ENCODE peak calls at places on chromosomes 4 and X, in nine cellular contexts. One of them, this sample, is unnamed.

GRCh38 chr4:76634239-76634638 is 199.2 kb downstream of the SHROOM3 start:
- DNase-seq in H7: no peak
- DNase-seq in CD8-positive, alpha-beta T cell: no peak
- DNase-seq in GM23248: peak
- DNase-seq in mammary epithelial cell: peak
- DNase-seq in right atrium auricular region: no peak
- DNase-seq in fibroblast of mammary gland: peak
- DNase-seq in CD4-positive, CD25-positive, alpha-beta regulatory T cell: no peak
- DNase-seq in choroid plexus epithelial cell: peak
- DNase-seq in this sample: no peak

GRCh38 chrX:14630724-14631123 is 101.4 kb downstream of the GLRA2 start:
- DNase-seq in choroid plexus epithelial cell: no peak
- DNase-seq in H7: no peak
- DNase-seq in GM23248: peak
- DNase-seq in fibroblast of mammary gland: no peak
- DNase-seq in right atrium auricular region: no peak
- DNase-seq in CD4-positive, CD25-positive, alpha-beta regulatory T cell: no peak
- DNase-seq in CD8-positive, alpha-beta T cell: no peak
- DNase-seq in mammary epithelial cell: no peak
- DNase-seq in this sample: no peak

GRCh38 chrX:111649641-111650040 is 31.3 kb upstream of the ALG13 start:
- DNase-seq in fibroblast of mammary gland: no peak
- DNase-seq in CD4-positive, CD25-positive, alpha-beta regulatory T cell: no peak
- DNase-seq in H7: no peak
- DNase-seq in choroid plexus epithelial cell: no peak
- DNase-seq in CD8-positive, alpha-beta T cell: no peak
- DNase-seq in right atrium auricular region: no peak
- DNase-seq in mammary epithelial cell: peak
- DNase-seq in GM23248: no peak
- DNase-seq in this sample: no peak

GRCh38 chr4:66169341-66169740 is 499.1 kb upstream of the EPHA5 start:
- DNase-seq in choroid plexus epithelial cell: peak
- DNase-seq in H7: peak
- DNase-seq in mammary epithelial cell: peak
- DNase-seq in CD8-positive, alpha-beta T cell: no peak
- DNase-seq in GM23248: peak
- DNase-seq in right atrium auricular region: no peak
- DNase-seq in CD4-positive, CD25-positive, alpha-beta regulatory T cell: no peak
- DNase-seq in fibroblast of mammary gland: peak
- DNase-seq in this sample: peak

GRCh38 chrX:134173541-134174272 is 63.3 kb upstream of the CCDC160 start:
- DNase-seq in H7: peak
- DNase-seq in CD8-positive, alpha-beta T cell: no peak
- DNase-seq in CD4-positive, CD25-positive, alpha-beta regulatory T cell: peak
- DNase-seq in right atrium auricular region: no peak
- DNase-seq in choroid plexus epithelial cell: no peak
- DNase-seq in mammary epithelial cell: no peak
- DNase-seq in fibroblast of mammary gland: no peak
- DNase-seq in GM23248: no peak
- DNase-seq in this sample: peak

GRCh38 chr4:183788308-183788707 is 116.8 kb upstream of the STOX2 start:
- DNase-seq in H7: no peak
- DNase-seq in choroid plexus epithelial cell: no peak
- DNase-seq in GM23248: no peak
- DNase-seq in fibroblast of mammary gland: no peak
- DNase-seq in CD4-positive, CD25-positive, alpha-beta regulatory T cell: no peak
- DNase-seq in CD8-positive, alpha-beta T cell: no peak
- DNase-seq in mammary epithelial cell: peak
- DNase-seq in right atrium auricular region: no peak
- DNase-seq in this sample: no peak

GRCh38 chr4:44448548-44449443 is at the start of gene KCTD8:
- DNase-seq in mammary epithelial cell: peak
- DNase-seq in CD4-positive, CD25-positive, alpha-beta regulatory T cell: peak
- DNase-seq in CD8-positive, alpha-beta T cell: peak
- DNase-seq in GM23248: peak
- DNase-seq in H7: peak
- DNase-seq in fibroblast of mammary gland: peak
- DNase-seq in choroid plexus epithelial cell: peak
- DNase-seq in right atrium auricular region: peak
- DNase-seq in this sample: peak

GRCh38 chrX:48507246-48507645 is 1.5 kb upstream of the PORCN start:
- DNase-seq in CD8-positive, alpha-beta T cell: no peak
- DNase-seq in mammary epithelial cell: no peak
- DNase-seq in fibroblast of mammary gland: no peak
- DNase-seq in right atrium auricular region: no peak
- DNase-seq in choroid plexus epithelial cell: no peak
- DNase-seq in CD4-positive, CD25-positive, alpha-beta regulatory T cell: no peak
- DNase-seq in H7: no peak
- DNase-seq in GM23248: no peak
- DNase-seq in this sample: no peak

GRCh38 chrX:153417637-153418036 is 6.4 kb downstream of the ZFP92 start:
- DNase-seq in right atrium auricular region: no peak
- DNase-seq in choroid plexus epithelial cell: no peak
- DNase-seq in fibroblast of mammary gland: no peak
- DNase-seq in GM23248: no peak
- DNase-seq in CD4-positive, CD25-positive, alpha-beta regulatory T cell: no peak
- DNase-seq in CD8-positive, alpha-beta T cell: no peak
- DNase-seq in H7: no peak
- DNase-seq in mammary epithelial cell: no peak
- DNase-seq in this sample: no peak

GRCh38 chrX:14409341-14409740 is 120.0 kb upstream of the GLRA2 start:
- DNase-seq in CD8-positive, alpha-beta T cell: no peak
- DNase-seq in fibroblast of mammary gland: peak
- DNase-seq in CD4-positive, CD25-positive, alpha-beta regulatory T cell: no peak
- DNase-seq in GM23248: peak
- DNase-seq in mammary epithelial cell: peak
- DNase-seq in right atrium auricular region: no peak
- DNase-seq in choroid plexus epithelial cell: peak
- DNase-seq in H7: no peak
- DNase-seq in this sample: no peak

GRCh38 chr4:73673286-73673685 is 53.0 kb upstream of the RASSF6 start:
- DNase-seq in H7: no peak
- DNase-seq in mammary epithelial cell: peak
- DNase-seq in CD8-positive, alpha-beta T cell: no peak
- DNase-seq in CD4-positive, CD25-positive, alpha-beta regulatory T cell: no peak
- DNase-seq in fibroblast of mammary gland: no peak
- DNase-seq in choroid plexus epithelial cell: no peak
- DNase-seq in right atrium auricular region: peak
- DNase-seq in GM23248: no peak
- DNase-seq in this sample: no peak

GRCh38 chr4:80266902-80267380 is 477 bp downstream of the FGF5 start:
- DNase-seq in CD8-positive, alpha-beta T cell: no peak
- DNase-seq in H7: peak
- DNase-seq in choroid plexus epithelial cell: no peak
- DNase-seq in right atrium auricular region: no peak
- DNase-seq in CD4-positive, CD25-positive, alpha-beta regulatory T cell: no peak
- DNase-seq in mammary epithelial cell: peak
- DNase-seq in GM23248: peak
- DNase-seq in fibroblast of mammary gland: peak
- DNase-seq in this sample: no peak

GRCh38 chr4:80270321-80270720 is 3.9 kb downstream of the FGF5 start:
- DNase-seq in H7: no peak
- DNase-seq in fibroblast of mammary gland: no peak
- DNase-seq in mammary epithelial cell: no peak
- DNase-seq in right atrium auricular region: no peak
- DNase-seq in choroid plexus epithelial cell: no peak
- DNase-seq in CD8-positive, alpha-beta T cell: no peak
- DNase-seq in GM23248: no peak
- DNase-seq in CD4-positive, CD25-positive, alpha-beta regulatory T cell: no peak
- DNase-seq in this sample: no peak

GRCh38 chr4:80266267-80266901 is at the start of gene FGF5:
- DNase-seq in fibroblast of mammary gland: peak
- DNase-seq in CD8-positive, alpha-beta T cell: no peak
- DNase-seq in GM23248: peak
- DNase-seq in right atrium auricular region: no peak
- DNase-seq in CD4-positive, CD25-positive, alpha-beta regulatory T cell: peak
- DNase-seq in choroid plexus epithelial cell: peak
- DNase-seq in mammary epithelial cell: peak
- DNase-seq in H7: peak
- DNase-seq in this sample: no peak

GRCh38 chr4:80268081-80268823 is 1.8 kb downstream of the FGF5 start:
- DNase-seq in fibroblast of mammary gland: peak
- DNase-seq in CD8-positive, alpha-beta T cell: no peak
- DNase-seq in choroid plexus epithelial cell: no peak
- DNase-seq in CD4-positive, CD25-positive, alpha-beta regulatory T cell: no peak
- DNase-seq in H7: peak
- DNase-seq in right atrium auricular region: no peak
- DNase-seq in mammary epithelial cell: peak
- DNase-seq in GM23248: peak
- DNase-seq in this sample: no peak

DNA sequence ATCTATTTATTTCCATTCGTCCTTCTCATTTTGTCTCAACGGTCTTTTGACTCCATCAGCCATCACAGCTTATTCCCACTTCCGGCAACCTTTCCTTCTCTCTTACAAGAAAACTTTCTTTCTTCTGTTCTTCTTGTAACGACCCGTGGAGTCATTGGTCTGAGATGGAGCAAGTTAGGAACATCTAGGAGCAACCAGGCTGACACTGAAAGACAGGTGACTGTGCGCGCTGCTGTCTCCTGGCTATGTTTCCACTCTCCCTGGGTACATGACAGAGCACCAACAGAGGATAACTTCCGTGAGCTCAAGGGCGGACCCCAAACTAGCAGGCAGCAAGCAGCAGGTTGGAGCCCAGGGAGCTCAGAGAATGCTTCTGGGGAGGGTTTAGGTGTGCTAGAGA is 2.5 kb downstream of the FGF5 start:
- DNase-seq in mammary epithelial cell: no peak
- DNase-seq in CD4-positive, CD25-positive, alpha-beta regulatory T cell: no peak
- DNase-seq in right atrium auricular region: no peak
- DNase-seq in CD8-positive, alpha-beta T cell: no peak
- DNase-seq in choroid plexus epithelial cell: no peak
- DNase-seq in H7: no peak
- DNase-seq in GM23248: peak
- DNase-seq in fibroblast of mammary gland: no peak
- DNase-seq in this sample: no peak
- H3K4me3 ChIP-seq in mammary epithelial cell: peak
- H3K4me3 ChIP-seq in CD4-positive, CD25-positive, alpha-beta regulatory T cell: no peak
- H3K4me3 ChIP-seq in right atrium auricular region: no peak
- H3K4me3 ChIP-seq in CD8-positive, alpha-beta T cell: no peak
- H3K4me3 ChIP-seq in choroid plexus epithelial cell: no peak
- H3K4me3 ChIP-seq in H7: no peak
- H3K4me3 ChIP-seq in GM23248: peak
- H3K4me3 ChIP-seq in fibroblast of mammary gland: peak
- H3K4me3 ChIP-seq in this sample: no peak

DNA sequence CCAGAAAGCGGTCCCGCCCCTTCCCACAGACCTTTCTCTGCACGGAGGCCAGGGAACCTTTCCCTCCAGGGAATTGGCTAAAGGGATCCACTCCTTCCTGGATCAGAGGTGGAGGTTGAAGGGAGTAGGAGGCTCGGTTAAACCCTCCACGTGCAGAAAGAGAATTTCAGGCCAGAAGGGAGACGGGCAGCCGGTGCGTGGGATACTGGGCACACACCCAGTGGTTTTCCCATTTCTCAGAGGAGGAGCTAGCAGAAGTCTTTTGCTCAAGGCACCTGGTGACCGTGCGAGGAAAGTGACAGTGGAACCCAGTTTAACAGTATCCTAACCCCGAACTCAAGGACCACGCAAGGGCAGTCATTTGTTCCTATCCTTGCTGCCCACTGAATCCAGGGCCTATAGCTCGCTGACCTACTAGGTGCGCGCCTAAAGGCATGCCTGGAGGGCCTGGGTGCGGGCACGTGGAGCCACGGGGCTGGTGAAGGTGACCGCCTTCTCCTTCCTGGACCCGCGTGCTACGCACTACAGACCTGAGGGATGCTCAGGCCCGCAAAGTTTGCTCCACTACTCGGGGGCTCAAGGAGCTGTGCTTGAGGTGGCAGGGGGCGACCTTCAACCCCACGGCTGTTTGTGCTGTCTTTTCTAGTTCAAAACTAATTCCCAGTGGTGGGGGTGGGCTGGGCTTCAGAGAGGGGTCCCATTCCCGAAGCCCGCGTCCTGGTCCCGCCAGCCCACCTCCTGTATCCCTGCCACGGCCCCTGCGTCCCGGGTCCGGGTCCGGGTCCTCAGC is 584 bp upstream of the AFF2 start:
- DNase-seq in mammary epithelial cell: no peak
- DNase-seq in H7: no peak
- DNase-seq in fibroblast of mammary gland: no peak
- DNase-seq in choroid plexus epithelial cell: no peak
- DNase-seq in GM23248: no peak
- DNase-seq in CD8-positive, alpha-beta T cell: no peak
- DNase-seq in right atrium auricular region: no peak
- DNase-seq in CD4-positive, CD25-positive, alpha-beta regulatory T cell: no peak
- DNase-seq in this sample: no peak
- H3K4me3 ChIP-seq in mammary epithelial cell: no peak
- H3K4me3 ChIP-seq in H7: peak
- H3K4me3 ChIP-seq in fibroblast of mammary gland: no peak
- H3K4me3 ChIP-seq in choroid plexus epithelial cell: peak
- H3K4me3 ChIP-seq in GM23248: peak
- H3K4me3 ChIP-seq in CD8-positive, alpha-beta T cell: no peak
- H3K4me3 ChIP-seq in right atrium auricular region: no peak
- H3K4me3 ChIP-seq in CD4-positive, CD25-positive, alpha-beta regulatory T cell: no peak
- H3K4me3 ChIP-seq in this sample: no peak

GRCh38 chr4:110533940-110534339 is 58.0 kb downstream of the ENPEP start:
- DNase-seq in CD4-positive, CD25-positive, alpha-beta regulatory T cell: no peak
- DNase-seq in GM23248: peak
- DNase-seq in CD8-positive, alpha-beta T cell: no peak
- DNase-seq in mammary epithelial cell: peak
- DNase-seq in H7: no peak
- DNase-seq in choroid plexus epithelial cell: peak
- DNase-seq in fibroblast of mammary gland: peak
- DNase-seq in right atrium auricular region: no peak
- DNase-seq in this sample: no peak
- H3K4me3 ChIP-seq in CD4-positive, CD25-positive, alpha-beta regulatory T cell: no peak
- H3K4me3 ChIP-seq in GM23248: no peak
- H3K4me3 ChIP-seq in CD8-positive, alpha-beta T cell: no peak
- H3K4me3 ChIP-seq in mammary epithelial cell: no peak
- H3K4me3 ChIP-seq in H7: no peak
- H3K4me3 ChIP-seq in choroid plexus epithelial cell: no peak
- H3K4me3 ChIP-seq in fibroblast of mammary gland: no peak
- H3K4me3 ChIP-seq in right atrium auricular region: no peak
- H3K4me3 ChIP-seq in this sample: no peak

GRCh38 chr4:158891256-158891655 is 122.4 kb downstream of the FNIP2 start:
- DNase-seq in choroid plexus epithelial cell: no peak
- DNase-seq in H7: no peak
- DNase-seq in fibroblast of mammary gland: no peak
- DNase-seq in CD4-positive, CD25-positive, alpha-beta regulatory T cell: no peak
- DNase-seq in CD8-positive, alpha-beta T cell: no peak
- DNase-seq in GM23248: no peak
- DNase-seq in right atrium auricular region: no peak
- DNase-seq in mammary epithelial cell: no peak
- DNase-seq in this sample: no peak

GRCh38 chr4:158896459-158897238 is 127.8 kb downstream of the FNIP2 start:
- DNase-seq in CD4-positive, CD25-positive, alpha-beta regulatory T cell: no peak
- DNase-seq in GM23248: no peak
- DNase-seq in CD8-positive, alpha-beta T cell: no peak
- DNase-seq in right atrium auricular region: no peak
- DNase-seq in H7: no peak
- DNase-seq in choroid plexus epithelial cell: peak
- DNase-seq in fibroblast of mammary gland: no peak
- DNase-seq in mammary epithelial cell: no peak
- DNase-seq in this sample: no peak

GRCh38 chr4:158890294-158890693 is 121.5 kb downstream of the FNIP2 start:
- DNase-seq in CD8-positive, alpha-beta T cell: no peak
- DNase-seq in fibroblast of mammary gland: no peak
- DNase-seq in choroid plexus epithelial cell: no peak
- DNase-seq in CD4-positive, CD25-positive, alpha-beta regulatory T cell: no peak
- DNase-seq in H7: no peak
- DNase-seq in right atrium auricular region: no peak
- DNase-seq in mammary epithelial cell: no peak
- DNase-seq in GM23248: no peak
- DNase-seq in this sample: no peak

GRCh38 chr4:158894826-158895225 is 126.0 kb downstream of the FNIP2 start:
- DNase-seq in fibroblast of mammary gland: no peak
- DNase-seq in right atrium auricular region: no peak
- DNase-seq in CD4-positive, CD25-positive, alpha-beta regulatory T cell: no peak
- DNase-seq in H7: no peak
- DNase-seq in choroid plexus epithelial cell: no peak
- DNase-seq in GM23248: no peak
- DNase-seq in CD8-positive, alpha-beta T cell: no peak
- DNase-seq in mammary epithelial cell: no peak
- DNase-seq in this sample: no peak

GRCh38 chr4:158895797-158896442 is 127.1 kb downstream of the FNIP2 start:
- DNase-seq in CD4-positive, CD25-positive, alpha-beta regulatory T cell: peak
- DNase-seq in right atrium auricular region: no peak
- DNase-seq in mammary epithelial cell: peak
- DNase-seq in fibroblast of mammary gland: peak
- DNase-seq in GM23248: no peak
- DNase-seq in H7: peak
- DNase-seq in choroid plexus epithelial cell: peak
- DNase-seq in CD8-positive, alpha-beta T cell: no peak
- DNase-seq in this sample: no peak
- H3K4me3 ChIP-seq in CD4-positive, CD25-positive, alpha-beta regulatory T cell: no peak
- H3K4me3 ChIP-seq in right atrium auricular region: no peak
- H3K4me3 ChIP-seq in mammary epithelial cell: no peak
- H3K4me3 ChIP-seq in fibroblast of mammary gland: no peak
- H3K4me3 ChIP-seq in GM23248: no peak
- H3K4me3 ChIP-seq in H7: no peak
- H3K4me3 ChIP-seq in choroid plexus epithelial cell: no peak
- H3K4me3 ChIP-seq in CD8-positive, alpha-beta T cell: no peak
- H3K4me3 ChIP-seq in this sample: no peak